ENCODE peak calls at places on chromosomes 13 and 19, in eight cellular contexts. H is CD8-positive, alpha-beta T cell; N is Peyer's patch; F is body of pancreas; U is uterus; J is ascending aorta; M is fibroblast of lung; Q is HL-60. X is an unnamed sample.

GRCh38 chr19:8149261-8150094 is at the start of gene FBN3:
- DNase-seq in F (no peak), N (no peak), J (no peak), U (no peak), M (no peak), Q (no peak), H (no peak), X (no peak)

GRCh38 chr19:46755077-46755852 is 9.0 kb upstream of the STRN4 start:
- DNase-seq in Q (peak; percentile 76), M (peak; percentile 26), U (peak; percentile 52), N (no peak), F (no peak), H (no peak), J (no peak), X (no peak)

GRCh38 chr13:107581009-107581408 is 634.3 kb downstream of the LIG4 start:
- DNase-seq in F (no peak), U (no peak), H (no peak), M (no peak), N (no peak), J (no peak), Q (no peak), X (no peak)

GRCh38 chr13:21813110-21813509 is 142.2 kb downstream of the FGF9 start:
- DNase-seq in U (no peak), H (no peak), N (no peak), Q (no peak), J (no peak), M (no peak), F (no peak), X (no peak)

GRCh38 chr13:92500192-92500591 is 726.4 kb upstream of the GPC6 start:
- DNase-seq in M (no peak), N (no peak), J (no peak), F (no peak), H (no peak), U (no peak), Q (no peak), X (no peak)

GRCh38 chr13:112959701-112960542 is 9.1 kb upstream of the MCF2L start:
- DNase-seq in J (no peak), N (no peak), F (no peak), M (no peak), U (no peak), H (no peak), Q (no peak), X (no peak)

GRCh38 chr19:48059331-48059730 is 15.5 kb upstream of the CABP5 start:
- DNase-seq in H (no peak), M (no peak), N (no peak), J (no peak), U (no peak), Q (no peak), F (no peak), X (no peak)

GRCh38 chr13:92224052-92224821 is 825.8 kb downstream of the GPC5 start:
- DNase-seq in J (no peak), Q (no peak), N (no peak), H (no peak), F (no peak), U (no peak), M (peak; percentile 99), X (no peak)

GRCh38 chr13:44219808-44220544 is 153.6 kb upstream of the SERP2 start:
- DNase-seq in M (peak; percentile 92), N (no peak), F (no peak), U (no peak), J (no peak), H (no peak), Q (no peak), X (no peak)

GRCh38 chr19:7783991-7784421 is 21.0 kb downstream of the CLEC4M start:
- DNase-seq in Q (peak; percentile 88), N (no peak), J (no peak), M (peak; percentile 18), F (no peak), H (no peak), U (no peak), X (no peak)

GRCh38 chr13:112983428-112984196 is 14.6 kb downstream of the MCF2L start:
- DNase-seq in M (no peak), F (no peak), U (no peak), J (no peak), N (peak; percentile 69), H (no peak), Q (no peak), X (no peak)

GRCh38 chr13:106527806-106528205 is 7.7 kb downstream of the EFNB2 start:
- DNase-seq in H (no peak), F (no peak), U (no peak), M (no peak), Q (no peak), J (no peak), N (no peak), X (no peak)

GRCh38 chr13:62702502-62702901 is 1286.9 kb upstream of the PCDH20 start:
- DNase-seq in N (no peak), F (no peak), M (no peak), Q (no peak), J (no peak), U (no peak), H (no peak), X (no peak)

GRCh38 chr13:62696490-62696889 is 1280.8 kb upstream of the PCDH20 start:
- DNase-seq in M (no peak), Q (no peak), N (no peak), F (no peak), U (no peak), J (no peak), H (no peak), X (no peak)

DNA sequence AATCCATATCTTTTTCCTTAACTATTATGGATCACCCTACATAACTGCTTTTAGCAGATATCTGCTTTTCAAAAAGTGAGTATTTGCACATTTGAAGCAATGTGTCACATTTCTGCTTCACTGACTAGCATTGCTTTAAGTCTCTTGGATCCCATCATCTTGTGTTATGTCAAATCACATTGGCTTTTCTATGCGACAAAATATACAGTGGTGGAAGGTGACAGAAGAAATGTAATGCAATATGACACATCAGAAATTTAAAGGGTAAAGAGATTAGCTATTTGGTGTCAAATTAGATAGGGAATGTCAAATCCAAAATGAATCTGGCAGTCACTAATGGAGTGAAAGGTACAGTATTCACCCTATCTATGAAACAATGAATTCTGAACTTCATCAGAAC is 1282.1 kb upstream of the PCDH20 start:
- DNase-seq in F (no peak), U (no peak), N (no peak), Q (no peak), H (no peak), J (no peak), M (no peak), X (no peak)
- TF ChIP-seq CTCF in F (no peak), U (no peak), N (no peak), Q (no peak), H (no peak), J (no peak), M (no peak), X (no peak)

GRCh38 chr19:40612831-40613668 is 11.9 kb downstream of the LTBP4 start:
- DNase-seq in N (peak; percentile 83), U (peak; percentile 67), F (peak; percentile 36), J (no peak), H (peak; percentile 58), Q (no peak), M (peak; percentile 41), X (peak; percentile 25)
- TF ChIP-seq CTCF in N (no peak), U (no peak), F (no peak), J (no peak), H (no peak), Q (no peak), M (no peak), X (no peak)

DNA sequence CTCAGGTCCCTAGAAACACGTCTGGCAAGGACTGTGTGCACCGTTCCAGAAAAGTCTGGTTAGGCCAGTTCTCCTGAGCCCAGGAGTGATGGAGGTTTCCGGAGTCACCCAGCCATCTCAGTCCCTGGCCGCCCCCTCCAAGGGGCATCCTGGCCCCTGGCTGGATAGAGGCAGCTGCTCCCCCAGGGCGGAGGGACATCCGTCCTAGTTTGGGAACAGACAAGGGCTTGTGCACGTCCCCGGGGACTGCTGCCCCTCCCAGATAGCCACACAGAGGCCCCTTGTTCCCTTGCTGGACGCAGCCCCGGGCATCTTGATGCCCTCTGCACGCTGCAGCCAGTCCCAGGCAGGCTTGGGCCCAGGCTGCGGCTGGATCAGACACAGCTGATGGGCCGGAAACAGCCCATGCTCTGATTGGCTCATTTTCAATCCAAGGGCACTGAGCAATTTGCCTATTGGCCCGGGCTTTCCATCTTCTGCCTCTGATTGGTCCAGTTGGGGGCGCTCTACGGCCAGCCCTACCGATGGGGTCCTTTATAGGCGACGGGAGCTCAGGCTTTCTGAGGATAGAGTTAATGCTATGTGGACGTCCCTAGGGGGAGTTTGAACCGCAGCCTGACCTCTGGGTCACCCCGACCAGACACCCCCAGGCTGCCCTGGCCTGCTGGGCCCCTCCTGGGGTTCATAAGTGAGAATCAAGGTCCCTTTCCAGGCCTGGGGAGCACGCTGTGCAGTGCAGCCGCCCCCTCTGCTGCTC is 3.7 kb downstream of the S1PR2 start:
- DNase-seq in U (peak; percentile 46), J (no peak), N (no peak), H (no peak), Q (no peak), F (peak; percentile 14), M (no peak), X (no peak)
- TF ChIP-seq CTCF in U (no peak), J (no peak), N (no peak), H (no peak), Q (no peak), F (no peak), M (peak; percentile 26), X (no peak)

GRCh38 chr19:49451430-49452181 is at the start of gene PIH1D1:
- DNase-seq in U (peak; percentile 99), Q (peak; percentile 100), J (peak; percentile 94), M (peak; percentile 99), N (peak; percentile 94), H (peak; percentile 89), F (peak; percentile 99), X (peak; percentile 82)
- TF ChIP-seq CTCF in U (peak; percentile 29), Q (no peak), J (no peak), M (peak; percentile 33), N (peak; percentile 42), H (no peak), F (peak; percentile 12), X (peak; percentile 30)

X was measured in esophagus squamous epithelium.